ENCODE peak calls at places on chromosome 5, in four cellular contexts. C, I, M and Z are unnamed samples.

GRCh38 chr5:142472306-142472951 is 147.6 kb upstream of the SPRY4 start:
- DNase-seq in C (peak), I (no peak), M (peak), Z (no peak)

GRCh38 chr5:148374693-148375360 is 8.9 kb upstream of the FBXO38 start:
- DNase-seq in C (peak), I (no peak), M (peak), Z (no peak)

GRCh38 chr5:73624888-73625287 is 1.1 kb upstream of the ARHGEF28 start:
- DNase-seq in C (no peak), I (no peak), M (no peak), Z (no peak)

GRCh38 chr5:400282-401215 is 42.4 kb upstream of the EXOC3 start:
- DNase-seq in C (peak), I (peak), M (peak), Z (peak)

GRCh38 chr5:175494271-175495183 is 16.2 kb downstream of the SFXN1 start:
- DNase-seq in C (no peak), I (no peak), M (no peak), Z (no peak)

GRCh38 chr5:154740483-154740882 is 14.7 kb upstream of the LARP1 start:
- DNase-seq in C (no peak), I (no peak), M (peak), Z (no peak)

GRCh38 chr5:2960309-2960708 is 208.8 kb upstream of the IRX2 start:
- DNase-seq in C (no peak), I (no peak), M (no peak), Z (no peak)

GRCh38 chr5:110899566-110900412 is 161.0 kb downstream of the SLC25A46 start:
- DNase-seq in C (no peak), I (no peak), M (peak), Z (no peak)

GRCh38 chr5:149730620-149731331 is 666 bp downstream of the PPARGC1B start:
- DNase-seq in C (no peak), I (peak), M (peak), Z (no peak)